ENCODE peak calls at places on chromosome 1, in nine cellular contexts. C is NCI-H1092, I is AML-193, W is OCI-LY7, S is WERI-Rb-1, D is kidney, L is tibial artery, R is esophagus squamous epithelium, U is right cardiac atrium. G is an unnamed sample.

GRCh38 chr1:60765204-60765603 is 317.2 kb upstream of the NFIA start:
- DNase-seq in C (peak; percentile 30), I (peak; percentile 47), W (peak; percentile 32), S (peak; percentile 51), D (no peak), L (no peak), R (no peak), U (no peak), G (no peak)

GRCh38 chr1:12173631-12174121 is 6.9 kb downstream of the TNFRSF1B start:
- DNase-seq in C (no peak), I (peak; percentile 45), W (no peak), S (no peak), D (no peak), L (peak; percentile 80), R (no peak), U (peak; percentile 83), G (peak; percentile 47)

GRCh38 chr1:116878804-116879477 is 30.8 kb upstream of the PTGFRN start:
- DNase-seq in C (no peak), I (no peak), W (no peak), S (peak; percentile 77), D (no peak), L (peak; percentile 66), R (no peak), U (peak; percentile 69), G (peak; percentile 48)

GRCh38 chr1:39450956-39451601 is 40.4 kb upstream of the BMP8A start:
- DNase-seq in C (no peak), I (no peak), W (no peak), S (no peak), D (no peak), L (no peak), R (no peak), U (no peak), G (no peak)

GRCh38 chr1:55039342-55040082 is at the start of gene PCSK9:
- DNase-seq in C (no peak), I (no peak), W (no peak), S (no peak), D (no peak), L (peak; percentile 58), R (no peak), U (no peak), G (no peak)

GRCh38 chr1:161013591-161014513 is 7.1 kb downstream of the F11R start:
- DNase-seq in C (no peak), I (peak; percentile 96), W (peak; percentile 88), S (no peak), D (peak; percentile 94), L (peak; percentile 83), R (peak; percentile 75), U (peak; percentile 90), G (peak; percentile 34)

GRCh38 chr1:200866521-200866920 is 6.3 kb upstream of the GPR25 start:
- DNase-seq in C (no peak), I (no peak), W (no peak), S (no peak), D (no peak), L (no peak), R (no peak), U (no peak), G (no peak)

GRCh38 chr1:218779341-218779831 is 394.3 kb upstream of the LYPLAL1 start:
- DNase-seq in C (no peak), I (no peak), W (no peak), S (no peak), D (no peak), L (no peak), R (no peak), U (no peak), G (no peak)

GRCh38 chr1:171913385-171913784 is 72.1 kb downstream of the DNM3 start:
- DNase-seq in C (no peak), I (peak; percentile 15), W (no peak), S (no peak), D (no peak), L (no peak), R (no peak), U (no peak), G (no peak)

GRCh38 chr1:170407601-170408000 is 124.4 kb upstream of the GORAB start:
- DNase-seq in C (no peak), I (no peak), W (no peak), S (no peak), D (no peak), L (no peak), R (no peak), U (no peak), G (no peak)